ENCODE peak calls at places on chromosomes 1 and 21, in eight cellular contexts. R, L, B, N, S, Z, F and K are unnamed samples.

GRCh38 chr1:3262681-3263286 is 191.7 kb upstream of the ARHGEF16 start:
- DNase-seq in R (no peak), L (no peak), B (no peak), N (no peak), S (no peak), Z (no peak), F (no peak), K (no peak)

GRCh38 chr1:30693366-30693765 is 30.0 kb downstream of the MATN1 start:
- DNase-seq in R (no peak), L (no peak), B (no peak), N (no peak), S (no peak), Z (no peak), F (no peak), K (no peak)

GRCh38 chr1:168966217-168966616 is 140.3 kb upstream of the ATP1B1 start:
- DNase-seq in R (no peak), L (no peak), B (no peak), N (no peak), S (no peak), Z (no peak), F (no peak), K (no peak)

GRCh38 chr1:11453742-11454442 is 25.1 kb upstream of the DISP3 start:
- DNase-seq in R (no peak), L (no peak), B (no peak), N (no peak), S (no peak), Z (no peak), F (no peak), K (no peak)

GRCh38 chr1:209607102-209607794 is 23.7 kb downstream of the CAMK1G start:
- DNase-seq in R (no peak), L (peak; percentile 2), B (no peak), N (peak; percentile 34), S (no peak), Z (no peak), F (no peak), K (no peak)

GRCh38 chr1:78779831-78780230 is 130.2 kb downstream of the IFI44 start:
- DNase-seq in R (no peak), L (no peak), B (peak; percentile 57), N (peak; percentile 28), S (no peak), Z (no peak), F (no peak), K (no peak)

GRCh38 chr21:42308161-42308913 is 6.9 kb downstream of the TFF3 start:
- DNase-seq in R (no peak), L (no peak), B (no peak), N (no peak), S (no peak), Z (no peak), F (no peak), K (peak; percentile 11)

GRCh38 chr1:79497193-79497773 is 490.8 kb upstream of the ADGRL4 start:
- DNase-seq in R (no peak), L (no peak), B (peak; percentile 59), N (peak; percentile 54), S (peak; percentile 8), Z (no peak), F (no peak), K (no peak)